ENCODE peak calls at places on chromosomes 12 and 14, in seven cellular contexts. F is IMR-90, R is A549, E is H1, H is K562, X is GM12878, S is HepG2. C is an unnamed sample.

GRCh38 chr14:73237219-73237785 is at the start of gene PAPLN:
- DNase-seq in F (no peak), R (peak), E (peak), H (no peak), X (no peak), S (no peak), C (peak)

GRCh38 chr12:62738611-62739010 is 196.3 kb downstream of the PPM1H start:
- DNase-seq in F (no peak), R (no peak), E (no peak), H (no peak), X (no peak), S (no peak), C (no peak)

GRCh38 chr12:74285773-74286172 is 251.9 kb upstream of the ATXN7L3B start:
- DNase-seq in F (no peak), R (no peak), E (no peak), H (no peak), X (no peak), S (no peak), C (no peak)

GRCh38 chr12:77062846-77063461 is 2.4 kb downstream of the E2F7 start:
- DNase-seq in F (peak), R (no peak), E (no peak), H (no peak), X (peak), S (no peak), C (no peak)

GRCh38 chr12:54721312-54721711 is 73.1 kb upstream of the DCD start:
- DNase-seq in F (no peak), R (no peak), E (no peak), H (no peak), X (no peak), S (no peak), C (no peak)

GRCh38 chr12:42496886-42497285 is 92.7 kb downstream of the PRICKLE1 start:
- DNase-seq in F (no peak), R (no peak), E (no peak), H (no peak), X (no peak), S (no peak), C (no peak)

GRCh38 chr14:61106627-61107147 is 125.6 kb downstream of the SLC38A6 start:
- DNase-seq in F (no peak), R (no peak), E (peak), H (no peak), X (no peak), S (no peak), C (peak)

GRCh38 chr12:122028165-122028591 is 6.5 kb downstream of the BCL7A start:
- DNase-seq in F (no peak), R (no peak), E (no peak), H (no peak), X (no peak), S (no peak), C (no peak)

GRCh38 chr14:20427231-20428009 is 8.5 kb downstream of the KLHL33 start:
- DNase-seq in F (peak), R (peak), E (no peak), H (peak), X (peak), S (peak), C (no peak)

GRCh38 chr12:124352839-124353238 is 57.9 kb downstream of the RFLNA start:
- DNase-seq in F (no peak), R (no peak), E (no peak), H (peak), X (no peak), S (peak), C (no peak)

GRCh38 chr12:29346764-29347421 is 34.1 kb downstream of the ERGIC2 start:
- DNase-seq in F (peak), R (no peak), E (no peak), H (no peak), X (no peak), S (no peak), C (no peak)

GRCh38 chr14:94823556-94824341 is 53.8 kb upstream of the GSC start:
- DNase-seq in F (no peak), R (peak), E (no peak), H (peak), X (no peak), S (peak), C (no peak)

GRCh38 chr14:68633131-68633991 is 159.5 kb downstream of the ZFP36L1 start:
- DNase-seq in F (no peak), R (no peak), E (peak), H (no peak), X (no peak), S (no peak), C (no peak)

GRCh38 chr12:106138279-106138645 is 492 bp downstream of the NUAK1 start:
- DNase-seq in F (no peak), R (no peak), E (no peak), H (no peak), X (no peak), S (no peak), C (no peak)

GRCh38 chr12:106138646-106139421 is at the start of gene NUAK1:
- DNase-seq in F (peak), R (peak), E (peak), H (no peak), X (no peak), S (no peak), C (peak)

GRCh38 chr12:106140223-106140986 is 1.7 kb upstream of the NUAK1 start:
- DNase-seq in F (no peak), R (no peak), E (no peak), H (no peak), X (no peak), S (no peak), C (no peak)

GRCh38 chr12:106141003-106141402 is 2.2 kb upstream of the NUAK1 start:
- DNase-seq in F (no peak), R (no peak), E (no peak), H (no peak), X (no peak), S (no peak), C (no peak)

GRCh38 chr12:106139422-106140141 is 828 bp upstream of the NUAK1 start:
- DNase-seq in F (peak), R (peak), E (peak), H (no peak), X (no peak), S (peak), C (no peak)
- TF ChIP-seq RFX5 in F (no peak), R (no peak), E (no peak), H (no peak), X (no peak), S (no peak), C (no peak)

GRCh38 chr12:68978678-68979077 is 45.7 kb upstream of the CPM start:
- DNase-seq in F (no peak), R (no peak), E (no peak), H (no peak), X (no peak), S (no peak), C (no peak)

GRCh38 chr12:68977909-68978610 is 45.1 kb upstream of the CPM start:
- DNase-seq in F (no peak), R (no peak), E (no peak), H (no peak), X (no peak), S (no peak), C (no peak)

GRCh38 chr12:68985174-68985573 is 52.2 kb upstream of the CPM start:
- DNase-seq in F (no peak), R (no peak), E (no peak), H (no peak), X (no peak), S (no peak), C (no peak)

GRCh38 chr12:68980476-68981212 is 47.7 kb upstream of the CPM start:
- DNase-seq in F (no peak), R (no peak), E (no peak), H (no peak), X (no peak), S (no peak), C (no peak)

GRCh38 chr12:68981536-68981935 is 48.6 kb upstream of the CPM start:
- DNase-seq in F (peak), R (no peak), E (no peak), H (no peak), X (no peak), S (no peak), C (no peak)
- TF ChIP-seq RFX5 in F (no peak), R (no peak), E (no peak), H (no peak), X (no peak), S (no peak), C (no peak)

GRCh38 chr12:19095869-19096480 is 33.6 kb upstream of the PLEKHA5 start:
- DNase-seq in F (peak), R (no peak), E (no peak), H (no peak), X (no peak), S (no peak), C (no peak)
- TF ChIP-seq RFX5 in F (no peak), R (no peak), E (no peak), H (no peak), X (no peak), S (no peak), C (no peak)

GRCh38 chr14:101374373-101375338 is 186.6 kb upstream of the DIO3 start:
- DNase-seq in F (no peak), R (no peak), E (no peak), H (no peak), X (no peak), S (no peak), C (no peak)
- TF ChIP-seq RFX5 in F (no peak), R (no peak), E (no peak), H (no peak), X (no peak), S (no peak), C (no peak)

DNA sequence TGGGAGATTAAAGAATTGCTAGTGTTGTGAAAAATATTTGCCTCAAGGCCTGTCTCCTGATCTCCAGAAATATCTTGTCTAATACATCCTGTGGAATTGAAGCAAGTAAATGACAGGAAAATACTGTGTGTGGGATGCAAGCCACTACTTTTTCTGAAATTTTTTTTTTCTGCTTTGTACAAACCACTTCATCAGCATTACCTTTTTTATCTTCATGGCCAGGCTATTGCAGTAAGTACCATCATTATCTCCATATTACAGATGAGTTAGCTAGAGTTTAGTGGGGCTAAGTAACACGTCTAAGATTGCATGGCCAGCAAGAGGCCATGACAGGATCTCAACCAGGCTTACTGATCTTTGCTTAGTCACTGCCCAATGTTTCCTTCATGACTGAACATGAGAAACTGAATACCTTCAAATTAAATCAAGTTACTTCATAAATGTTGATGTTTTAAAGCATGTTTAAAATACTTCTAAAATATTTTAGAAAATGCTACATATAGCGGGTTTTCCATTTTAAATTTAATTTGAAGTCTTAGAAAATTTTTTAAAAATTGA is 273.7 kb downstream of the SLC6A15 start:
- DNase-seq in F (peak), R (no peak), E (no peak), H (no peak), X (no peak), S (no peak), C (no peak)
- TF ChIP-seq RFX5 in F (no peak), R (no peak), E (no peak), H (no peak), X (no peak), S (no peak), C (no peak)

DNA sequence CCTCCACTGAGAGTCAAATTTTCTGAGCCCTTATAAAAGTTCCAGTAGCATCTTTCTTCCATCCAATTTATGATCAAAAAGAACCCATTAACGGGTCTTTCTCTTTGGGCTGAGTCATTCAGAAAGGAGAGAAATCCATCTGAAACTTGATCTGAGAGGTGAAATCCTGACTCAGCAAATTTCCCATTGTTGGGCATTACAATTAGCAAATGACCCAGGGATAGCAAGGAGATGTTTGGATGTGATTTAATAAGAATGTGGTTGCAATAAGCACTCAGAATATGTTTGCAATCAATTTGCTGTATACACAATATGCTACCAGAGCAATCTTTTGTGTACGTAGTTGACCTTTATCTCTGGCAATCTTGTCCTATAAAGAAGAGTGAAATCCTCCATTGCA is 122.7 kb downstream of the CCDC60 start:
- DNase-seq in F (no peak), R (no peak), E (no peak), H (no peak), X (no peak), S (no peak), C (no peak)
- TF ChIP-seq RFX5 in F (no peak), R (no peak), E (no peak), H (no peak), X (no peak), S (no peak), C (no peak)